ENCODE peak calls at places on chromosomes 2 and 18, in seven cellular contexts. F, P, V, L, B, I and G are unnamed samples.

GRCh38 chr18:3148930-3149535 is 70.7 kb downstream of the MYOM1 start:
- DNase-seq in F (no peak), P (no peak), V (peak), L (no peak), B (peak), I (no peak), G (no peak)

GRCh38 chr2:8534729-8535397 is 147.0 kb upstream of the ID2 start:
- DNase-seq in F (peak), P (no peak), V (peak), L (no peak), B (peak), I (no peak), G (no peak)

GRCh38 chr18:74597662-74598349 is at the start of gene ZNF407:
- DNase-seq in F (peak), P (peak), V (peak), L (peak), B (peak), I (peak), G (no peak)

GRCh38 chr2:12033494-12033893 is 287.1 kb downstream of the LPIN1 start:
- DNase-seq in F (no peak), P (no peak), V (no peak), L (no peak), B (no peak), I (no peak), G (no peak)

GRCh38 chr2:156110890-156111289 is 221.6 kb downstream of the NR4A2 start:
- DNase-seq in F (peak), P (no peak), V (peak), L (peak), B (no peak), I (peak), G (no peak)

GRCh38 chr2:111694690-111695089 is 189.3 kb downstream of the ANAPC1 start:
- DNase-seq in F (no peak), P (no peak), V (peak), L (no peak), B (peak), I (no peak), G (no peak)

GRCh38 chr2:96907405-96908041 is 37.6 kb upstream of the SEMA4C start:
- DNase-seq in F (peak), P (no peak), V (peak), L (peak), B (peak), I (peak), G (no peak)

GRCh38 chr18:68564348-68564747 is 150.6 kb downstream of the TMX3 start:
- DNase-seq in F (no peak), P (no peak), V (no peak), L (no peak), B (no peak), I (peak), G (no peak)

GRCh38 chr2:207257291-207258190 is 91.8 kb upstream of the KLF7 start:
- DNase-seq in F (no peak), P (no peak), V (peak), L (no peak), B (peak), I (peak), G (no peak)

GRCh38 chr18:59649575-59649974 is 47.6 kb downstream of the CCBE1 start:
- DNase-seq in F (no peak), P (no peak), V (no peak), L (no peak), B (no peak), I (no peak), G (no peak)

GRCh38 chr18:32438173-32438572 is 32.5 kb downstream of the GAREM1 start:
- DNase-seq in F (no peak), P (no peak), V (no peak), L (no peak), B (no peak), I (no peak), G (no peak)

GRCh38 chr2:37671816-37672103 is 318 bp upstream of the CDC42EP3 start:
- DNase-seq in F (no peak), P (no peak), V (peak), L (no peak), B (no peak), I (no peak), G (no peak)

DNA sequence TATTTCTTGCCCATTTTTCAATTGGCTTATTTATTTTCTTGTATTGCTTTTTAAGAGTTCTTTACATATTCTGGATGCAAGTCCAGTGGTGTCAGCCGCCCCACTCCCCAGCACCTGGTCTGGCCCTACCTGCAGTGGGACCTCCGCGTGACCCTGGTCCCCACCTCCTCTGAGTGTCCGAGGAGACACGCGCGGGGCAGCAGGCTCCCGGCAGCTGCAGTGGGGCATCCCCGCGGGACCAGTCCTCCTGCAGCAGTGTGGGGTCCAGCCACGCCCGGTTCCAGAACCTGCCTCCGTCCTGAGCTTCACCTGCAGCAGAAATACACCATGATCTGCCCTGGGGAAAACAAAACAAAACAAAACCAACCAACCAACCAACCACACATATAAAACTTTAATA is 48.9 kb upstream of the IL1R1 start:
- DNase-seq in F (no peak), P (no peak), V (no peak), L (no peak), B (no peak), I (no peak), G (no peak)
- H3K4me3 ChIP-seq in F (no peak), P (no peak), V (no peak), L (no peak), B (no peak), I (no peak), G (no peak)

DNA sequence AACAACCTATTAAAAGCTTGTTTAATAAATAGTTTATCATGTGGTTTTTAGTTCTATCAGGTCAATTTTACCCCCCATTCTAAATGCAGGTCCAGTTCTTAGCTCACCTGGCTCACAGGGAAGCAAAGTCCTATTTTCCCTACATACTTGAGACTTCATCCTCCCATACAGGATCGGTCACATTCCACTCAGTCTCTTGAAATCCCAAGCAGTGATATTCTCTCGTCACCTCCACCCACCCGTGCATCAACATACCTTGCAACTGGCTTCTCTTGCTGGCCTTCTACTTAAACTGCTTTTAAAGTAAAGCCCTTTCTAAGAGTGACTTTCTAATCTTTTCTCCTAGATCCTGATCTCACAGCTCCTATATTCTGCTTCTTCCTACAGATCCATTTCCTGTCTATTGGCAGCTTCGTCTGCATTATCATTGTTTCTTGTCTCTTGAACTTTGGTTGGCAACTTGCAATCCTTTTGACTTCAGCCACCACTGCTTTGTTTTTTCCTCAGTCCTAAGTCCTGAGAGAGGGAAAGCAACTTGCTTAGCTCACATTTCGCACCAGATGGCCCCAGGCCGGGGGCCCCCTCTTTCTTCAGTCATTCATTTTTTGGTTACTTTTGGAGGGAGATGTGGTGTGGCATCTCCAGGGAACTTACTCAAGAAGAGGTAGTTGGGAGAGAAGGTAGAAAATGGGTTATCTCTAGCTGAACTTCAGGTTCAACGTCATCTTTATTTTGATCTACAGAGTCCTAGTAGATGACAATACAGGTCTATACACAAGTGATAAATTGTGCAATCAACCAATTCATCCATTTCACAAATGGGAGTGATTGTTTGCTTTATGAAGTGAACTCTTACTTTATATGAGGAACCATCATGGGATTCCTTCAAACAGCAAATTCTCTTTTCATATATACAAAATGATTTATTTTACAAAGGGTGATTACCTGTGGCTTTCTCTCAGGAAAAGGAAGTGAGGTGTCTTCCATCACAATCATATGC is 23.9 kb upstream of the NCOA1 start:
- DNase-seq in F (peak), P (no peak), V (no peak), L (no peak), B (no peak), I (no peak), G (no peak)
- H3K9ac ChIP-seq in F (no peak), P (no peak), V (no peak), L (no peak), B (no peak), I (no peak), G (no peak)

GRCh38 chr2:186693446-186693842 is 416 bp upstream of the FAM171B start:
- DNase-seq in F (no peak), P (no peak), V (peak), L (no peak), B (no peak), I (no peak), G (no peak)

GRCh38 chr2:186696804-186697203 is 2.9 kb downstream of the FAM171B start:
- DNase-seq in F (no peak), P (no peak), V (no peak), L (no peak), B (no peak), I (no peak), G (no peak)

GRCh38 chr2:186696337-186696736 is 2.5 kb downstream of the FAM171B start:
- DNase-seq in F (no peak), P (no peak), V (no peak), L (no peak), B (no peak), I (no peak), G (no peak)

GRCh38 chr2:186697536-186697935 is 3.7 kb downstream of the FAM171B start:
- DNase-seq in F (no peak), P (no peak), V (peak), L (no peak), B (no peak), I (no peak), G (no peak)

DNA sequence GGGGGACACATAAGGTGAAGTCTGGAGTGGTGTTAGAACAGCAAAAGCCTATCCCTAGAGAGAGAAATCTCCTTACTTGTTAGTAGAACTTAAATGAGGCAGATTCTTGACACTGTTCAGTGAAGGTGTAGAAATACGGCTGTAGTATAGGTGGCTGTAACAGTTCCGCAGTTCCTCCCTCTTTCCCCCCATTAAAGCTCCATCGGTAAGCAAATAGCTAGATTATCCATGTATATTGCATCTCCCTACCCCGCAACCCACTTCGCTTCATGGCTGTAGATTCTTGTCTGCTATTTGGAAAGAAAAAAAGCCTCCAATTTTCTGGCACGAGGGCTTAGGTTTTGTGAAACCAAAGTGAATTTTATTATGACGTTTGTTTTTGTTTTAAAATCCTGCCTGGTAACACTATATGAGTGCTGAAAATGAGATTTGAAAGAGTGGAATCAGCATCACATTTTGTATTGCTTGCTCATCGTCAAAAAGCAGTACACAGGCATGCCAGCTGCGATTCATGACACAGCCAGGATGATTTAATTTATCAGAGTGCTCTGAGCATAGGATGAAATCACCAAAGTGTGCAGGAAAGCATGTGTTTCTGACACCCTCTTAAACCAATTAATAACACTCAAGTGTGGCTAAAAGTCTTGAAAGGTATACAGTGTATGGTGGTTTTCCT is 1.4 kb downstream of the FAM171B start:
- DNase-seq in F (no peak), P (no peak), V (peak), L (no peak), B (peak), I (no peak), G (no peak)
- H3K4me3 ChIP-seq in F (no peak), P (peak), V (peak), L (peak), B (peak), I (peak), G (peak)

GRCh38 chr2:223947711-223948205 is 2.6 kb upstream of the WDFY1 start:
- DNase-seq in F (peak), P (no peak), V (no peak), L (no peak), B (no peak), I (peak), G (no peak)

GRCh38 chr2:223943561-223944008 is 1.6 kb downstream of the WDFY1 start:
- DNase-seq in F (no peak), P (no peak), V (peak), L (no peak), B (peak), I (no peak), G (no peak)

GRCh38 chr2:223944704-223945531 is at the start of gene WDFY1:
- DNase-seq in F (peak), P (no peak), V (peak), L (peak), B (peak), I (peak), G (no peak)

GRCh38 chr2:223944166-223944703 is 900 bp downstream of the WDFY1 start:
- DNase-seq in F (peak), P (no peak), V (peak), L (no peak), B (peak), I (peak), G (no peak)

DNA sequence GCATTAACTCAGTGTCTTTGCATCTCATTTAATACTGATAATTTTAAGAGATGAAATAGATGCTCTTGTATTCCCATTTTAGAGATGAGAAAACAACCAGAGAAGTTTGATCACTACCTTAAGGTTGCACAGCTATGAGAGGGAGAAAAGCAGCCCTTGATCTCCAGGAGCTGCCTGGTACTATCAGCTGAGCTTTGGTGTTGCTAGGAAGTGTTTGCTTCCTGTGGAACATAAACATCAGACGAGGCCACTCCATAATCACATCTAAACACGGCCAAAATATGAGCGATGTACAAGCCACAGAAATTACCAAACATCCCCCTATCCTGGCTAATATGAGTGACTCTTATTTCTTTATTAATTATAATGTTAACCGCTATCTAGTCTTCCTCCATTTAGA is 620 bp upstream of the WDFY1 start:
- DNase-seq in F (no peak), P (no peak), V (no peak), L (no peak), B (no peak), I (no peak), G (no peak)
- H3K9ac ChIP-seq in F (no peak), P (no peak), V (peak), L (no peak), B (no peak), I (no peak), G (no peak)

DNA sequence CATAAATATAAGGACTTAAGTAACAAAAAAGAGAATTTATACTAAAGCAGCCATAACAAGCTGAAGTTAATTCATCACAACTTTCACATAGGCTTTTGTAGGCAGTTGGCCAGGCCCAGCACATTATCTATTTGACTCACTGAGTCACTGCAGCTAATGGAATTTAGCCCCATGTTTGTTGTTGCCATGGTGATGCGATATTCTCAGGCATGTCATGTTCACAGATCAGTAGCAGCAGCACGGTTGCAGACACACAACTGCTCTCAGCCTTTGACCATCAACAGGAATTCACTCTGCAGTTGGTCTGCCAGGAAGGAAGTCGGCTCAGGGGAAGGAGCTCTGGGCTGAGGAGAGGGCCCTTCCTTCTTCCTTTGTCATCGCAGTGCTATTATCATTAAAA is 639.8 kb downstream of the TMEM182 start:
- DNase-seq in F (peak), P (no peak), V (peak), L (no peak), B (peak), I (peak), G (no peak)
- H3K4me3 ChIP-seq in F (no peak), P (no peak), V (no peak), L (no peak), B (no peak), I (no peak), G (no peak)

DNA sequence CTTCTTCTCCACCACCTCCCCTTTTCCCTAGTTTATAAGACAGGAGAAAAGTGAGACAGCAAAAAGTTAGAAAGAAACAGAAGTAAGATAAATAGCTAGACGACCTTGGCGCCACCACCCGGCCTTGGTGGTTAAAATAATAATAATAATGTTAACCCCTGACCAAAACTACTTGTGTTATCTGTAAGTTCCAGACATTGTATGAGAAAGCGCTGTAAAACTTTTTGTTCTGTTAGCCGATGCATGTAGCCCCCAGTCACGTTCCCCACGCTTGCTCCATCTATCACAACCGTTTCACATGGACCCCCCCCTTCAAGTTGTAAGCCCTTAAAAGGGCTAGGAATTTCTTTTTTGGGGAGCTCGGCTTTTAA is 1.5 kb upstream of the BUB1 start:
- DNase-seq in F (no peak), P (no peak), V (peak), L (peak), B (peak), I (no peak), G (no peak)
- H3K9ac ChIP-seq in F (no peak), P (no peak), V (peak), L (peak), B (no peak), I (no peak), G (no peak)

GRCh38 chr18:79797518-79798345 is at the start of gene KCNG2:
- DNase-seq in F (peak), P (no peak), V (peak), L (no peak), B (peak), I (peak), G (no peak)
- H3K4me3 ChIP-seq in F (no peak), P (no peak), V (no peak), L (no peak), B (peak), I (peak), G (no peak)

DNA sequence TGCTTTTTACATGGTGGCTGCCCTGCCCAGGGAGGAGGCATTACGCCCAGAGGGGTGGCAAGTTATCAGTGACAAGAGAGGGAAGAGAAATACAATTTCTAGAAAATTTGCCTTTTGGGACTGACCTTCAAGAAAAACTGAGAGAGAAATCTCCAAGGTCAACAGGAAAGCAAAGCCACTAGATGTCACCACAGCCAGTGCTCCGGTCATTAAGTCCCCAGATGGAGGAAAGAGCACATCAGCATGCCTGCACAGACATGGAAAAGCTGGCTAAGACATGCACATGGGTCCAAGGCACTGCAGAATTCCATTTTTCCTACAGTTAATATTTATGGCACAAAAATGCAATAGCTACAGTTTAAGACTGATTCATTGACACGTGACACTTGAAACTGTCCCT is 21.0 kb downstream of the FHL2 start:
- DNase-seq in F (no peak), P (no peak), V (no peak), L (no peak), B (no peak), I (no peak), G (no peak)
- H3K9ac ChIP-seq in F (no peak), P (no peak), V (peak), L (no peak), B (no peak), I (no peak), G (no peak)